ENCODE peak calls at places on chromosomes 7 and 10, in four cellular contexts. One of them, this sample, is unnamed.

GRCh38 chr7:108165726-108166125 is 35.6 kb upstream of the LAMB4 start:
- DNase-seq in GM23338: no peak
- DNase-seq in EL: no peak
- DNase-seq in GM04504: no peak
- DNase-seq in this sample: no peak

GRCh38 chr7:143511593-143512047 is 33.9 kb downstream of the TAS2R41 start:
- DNase-seq in GM23338: no peak
- DNase-seq in GM04504: no peak
- DNase-seq in EL: no peak
- DNase-seq in this sample: no peak

GRCh38 chr10:79555910-79556309 is 4.3 kb downstream of the SFTPA2 start:
- DNase-seq in GM23338: no peak
- DNase-seq in GM04504: no peak
- DNase-seq in EL: no peak
- DNase-seq in this sample: no peak

GRCh38 chr7:17275749-17276671 is 22.4 kb upstream of the AHR start:
- DNase-seq in GM04504: peak
- DNase-seq in EL: peak
- DNase-seq in GM23338: no peak
- DNase-seq in this sample: peak

GRCh38 chr10:4354382-4354812 is 471.6 kb upstream of the AKR1E2 start:
- DNase-seq in EL: peak
- DNase-seq in GM04504: peak
- DNase-seq in GM23338: no peak
- DNase-seq in this sample: peak

GRCh38 chr7:49775065-49775948 is 1.9 kb downstream of the VWC2 start:
- DNase-seq in GM04504: no peak
- DNase-seq in EL: no peak
- DNase-seq in GM23338: peak
- DNase-seq in this sample: no peak

GRCh38 chr7:24587853-24588252 is 14.6 kb downstream of the PALS2 start:
- DNase-seq in GM23338: peak
- DNase-seq in GM04504: no peak
- DNase-seq in EL: peak
- DNase-seq in this sample: no peak

GRCh38 chr10:93436577-93436976 is 45.6 kb downstream of the MYOF start:
- DNase-seq in GM23338: peak
- DNase-seq in GM04504: peak
- DNase-seq in EL: peak
- DNase-seq in this sample: peak

GRCh38 chr7:6558837-6559236 is 7.6 kb upstream of the GRID2IP start:
- DNase-seq in GM23338: peak
- DNase-seq in EL: peak
- DNase-seq in GM04504: peak
- DNase-seq in this sample: peak

GRCh38 chr7:12244129-12244528 is 33.0 kb downstream of the TMEM106B start:
- DNase-seq in GM04504: no peak
- DNase-seq in GM23338: peak
- DNase-seq in EL: peak
- DNase-seq in this sample: peak

GRCh38 chr7:46011059-46011458 is 90.0 kb upstream of the IGFBP3 start:
- DNase-seq in GM04504: no peak
- DNase-seq in EL: no peak
- DNase-seq in GM23338: peak
- DNase-seq in this sample: no peak

GRCh38 chr10:17910144-17910789 is 41.5 kb upstream of the SLC39A12 start:
- DNase-seq in GM23338: peak
- DNase-seq in GM04504: peak
- DNase-seq in EL: peak
- DNase-seq in this sample: peak

GRCh38 chr7:151694441-151694827 is 174.7 kb upstream of the RHEB start:
- DNase-seq in GM23338: no peak
- DNase-seq in GM04504: no peak
- DNase-seq in EL: no peak
- DNase-seq in this sample: no peak

GRCh38 chr10:116699049-116699782 is 43.1 kb downstream of the HSPA12A start:
- DNase-seq in EL: no peak
- DNase-seq in GM04504: no peak
- DNase-seq in GM23338: no peak
- DNase-seq in this sample: no peak

GRCh38 chr7:33459340-33459751 is 330.0 kb downstream of the BBS9 start:
- DNase-seq in GM04504: peak
- DNase-seq in EL: peak
- DNase-seq in GM23338: peak
- DNase-seq in this sample: peak

GRCh38 chr7:80467069-80467468 is 44.8 kb downstream of the GNAT3 start:
- DNase-seq in GM04504: no peak
- DNase-seq in EL: peak
- DNase-seq in GM23338: no peak
- DNase-seq in this sample: no peak

GRCh38 chr7:137990251-137990901 is 11.5 kb downstream of the CREB3L2 start:
- DNase-seq in EL: peak
- DNase-seq in GM04504: peak
- DNase-seq in GM23338: no peak
- DNase-seq in this sample: no peak

GRCh38 chr7:105678811-105679495 is 97.7 kb upstream of the EFCAB10 start:
- DNase-seq in GM23338: peak
- DNase-seq in GM04504: no peak
- DNase-seq in EL: no peak
- DNase-seq in this sample: peak

GRCh38 chr7:89104748-89105685 is 309.5 kb upstream of the TEX47 start:
- DNase-seq in GM04504: peak
- DNase-seq in GM23338: no peak
- DNase-seq in EL: no peak
- DNase-seq in this sample: no peak

GRCh38 chr10:121240011-121240410 is 358.2 kb downstream of the FGFR2 start:
- DNase-seq in GM23338: no peak
- DNase-seq in GM04504: no peak
- DNase-seq in EL: no peak
- DNase-seq in this sample: no peak

GRCh38 chr10:125208854-125209545 is 48.6 kb upstream of the CTBP2 start:
- DNase-seq in EL: no peak
- DNase-seq in GM04504: no peak
- DNase-seq in GM23338: no peak
- DNase-seq in this sample: peak

GRCh38 chr7:134684165-134684564 is 37.5 kb downstream of the BPGM start:
- DNase-seq in EL: no peak
- DNase-seq in GM23338: no peak
- DNase-seq in GM04504: no peak
- DNase-seq in this sample: no peak

GRCh38 chr10:97090035-97090434 is 95.7 kb downstream of the SLIT1 start:
- DNase-seq in GM04504: no peak
- DNase-seq in GM23338: no peak
- DNase-seq in EL: no peak
- DNase-seq in this sample: no peak

GRCh38 chr7:55964802-55965470 is 551 bp downstream of the NIPSNAP2 start:
- DNase-seq in GM23338: peak
- DNase-seq in GM04504: peak
- DNase-seq in EL: peak
- DNase-seq in this sample: peak

GRCh38 chr10:45441239-45441638 is 67.2 kb downstream of the ALOX5 start:
- DNase-seq in EL: no peak
- DNase-seq in GM23338: no peak
- DNase-seq in GM04504: no peak
- DNase-seq in this sample: no peak

GRCh38 chr7:37352974-37353948 is 95.4 kb downstream of the ELMO1 start:
- DNase-seq in GM23338: peak
- DNase-seq in GM04504: no peak
- DNase-seq in EL: no peak
- DNase-seq in this sample: no peak

GRCh38 chr7:126635545-126635944 is 617.2 kb downstream of the GRM8 start:
- DNase-seq in GM04504: no peak
- DNase-seq in EL: no peak
- DNase-seq in GM23338: peak
- DNase-seq in this sample: no peak

GRCh38 chr10:48945441-48946143 is 6.0 kb upstream of the LRRC18 start:
- DNase-seq in EL: no peak
- DNase-seq in GM23338: no peak
- DNase-seq in GM04504: no peak
- DNase-seq in this sample: no peak

GRCh38 chr7:80249184-80249583 is 114.6 kb downstream of the GNAI1 start:
- DNase-seq in EL: no peak
- DNase-seq in GM04504: no peak
- DNase-seq in GM23338: no peak
- DNase-seq in this sample: no peak

GRCh38 chr10:132319853-132320669 is 11.9 kb upstream of the LRRC27 start:
- DNase-seq in GM04504: peak
- DNase-seq in GM23338: no peak
- DNase-seq in EL: peak
- DNase-seq in this sample: peak

GRCh38 chr7:20381406-20382034 is 50.8 kb downstream of the ITGB8 start:
- DNase-seq in EL: no peak
- DNase-seq in GM23338: no peak
- DNase-seq in GM04504: no peak
- DNase-seq in this sample: no peak

GRCh38 chr10:14302035-14302434 is 28.7 kb downstream of the FRMD4A start:
- DNase-seq in GM23338: peak
- DNase-seq in EL: peak
- DNase-seq in GM04504: no peak
- DNase-seq in this sample: no peak

GRCh38 chr7:98125758-98126157 is 19.1 kb downstream of the LMTK2 start:
- DNase-seq in GM23338: no peak
- DNase-seq in GM04504: no peak
- DNase-seq in EL: no peak
- DNase-seq in this sample: no peak

GRCh38 chr10:133087679-133088523 is at the start of gene ADGRA1:
- DNase-seq in GM04504: no peak
- DNase-seq in EL: no peak
- DNase-seq in GM23338: peak
- DNase-seq in this sample: no peak

GRCh38 chr7:129859188-129859587 is 93.6 kb downstream of the UBE2H start:
- DNase-seq in GM23338: no peak
- DNase-seq in GM04504: no peak
- DNase-seq in EL: no peak
- DNase-seq in this sample: no peak

GRCh38 chr10:70575874-70576802 is 26.4 kb downstream of the PRF1 start:
- DNase-seq in GM23338: no peak
- DNase-seq in EL: peak
- DNase-seq in GM04504: no peak
- DNase-seq in this sample: peak

GRCh38 chr7:12879139-12879538 is 191.7 kb downstream of the ARL4A start:
- DNase-seq in GM23338: no peak
- DNase-seq in GM04504: no peak
- DNase-seq in EL: no peak
- DNase-seq in this sample: no peak

GRCh38 chr10:103845983-103846382 is 9.4 kb downstream of the SH3PXD2A start:
- DNase-seq in EL: no peak
- DNase-seq in GM23338: no peak
- DNase-seq in GM04504: no peak
- DNase-seq in this sample: no peak

GRCh38 chr7:102096706-102097427 is 189.8 kb upstream of the SH2B2 start:
- DNase-seq in EL: no peak
- DNase-seq in GM23338: no peak
- DNase-seq in GM04504: no peak
- DNase-seq in this sample: no peak

GRCh38 chr7:111486472-111487142 is 75.7 kb downstream of the IMMP2L start:
- DNase-seq in EL: peak
- DNase-seq in GM04504: peak
- DNase-seq in GM23338: peak
- DNase-seq in this sample: no peak

This sample was measured in MG63.